ENCODE peak calls at places on chromosomes 1 and 21, in four cellular contexts. C is GM12892, K is heart left ventricle, N is right lobe of liver. P is an unnamed sample.

GRCh38 chr1:22189619-22190018 is 46.7 kb upstream of the WNT4 start:
- DNase-seq in C (no peak), K (no peak), N (no peak), P (no peak)

GRCh38 chr1:183339556-183340167 is 78.5 kb downstream of the NMNAT2 start:
- DNase-seq in C (no peak), K (no peak), N (no peak), P (no peak)

GRCh38 chr21:25997788-25998611 is 172.6 kb downstream of the APP start:
- DNase-seq in C (no peak), K (no peak), N (peak), P (no peak)

GRCh38 chr1:115056395-115056798 is 26.8 kb downstream of the TSHB start:
- DNase-seq in C (no peak), K (no peak), N (no peak), P (no peak)

GRCh38 chr1:17209446-17209845 is 4.5 kb downstream of the PADI1 start:
- DNase-seq in C (no peak), K (no peak), N (no peak), P (no peak)

GRCh38 chr1:162740755-162741154 is 49.7 kb upstream of the HSD17B7 start:
- DNase-seq in C (no peak), K (peak), N (peak), P (no peak)

GRCh38 chr1:28895896-28896608 is 18.3 kb upstream of the EPB41 start:
- DNase-seq in C (no peak), K (no peak), N (no peak), P (no peak)

GRCh38 chr1:46131093-46131492 is 1.3 kb downstream of the PIK3R3 start:
- DNase-seq in C (no peak), K (no peak), N (no peak), P (no peak)

GRCh38 chr1:175735144-175735543 is 8.3 kb downstream of the TNR start:
- DNase-seq in C (no peak), K (no peak), N (peak), P (no peak)

GRCh38 chr1:150268342-150268705 is 492 bp downstream of the APH1A start:
- DNase-seq in C (peak), K (no peak), N (peak), P (no peak)

GRCh38 chr1:236320671-236321070 is 38.9 kb upstream of the ERO1B start:
- DNase-seq in C (no peak), K (no peak), N (no peak), P (no peak)

GRCh38 chr1:966135-966602 is at the start of gene PLEKHN1:
- DNase-seq in C (no peak), K (peak), N (peak), P (no peak)

GRCh38 chr1:3170566-3171453 is 101.8 kb downstream of the PRDM16 start:
- DNase-seq in C (no peak), K (peak), N (peak), P (peak)
- TF ChIP-seq POLR2A in C (no peak), K (no peak), N (no peak), P (no peak)

GRCh38 chr1:244447552-244447951 is 4.2 kb downstream of the ADSS2 start:
- DNase-seq in C (no peak), K (no peak), N (no peak), P (no peak)

GRCh38 chr1:244444854-244445253 is 6.9 kb downstream of the ADSS2 start:
- DNase-seq in C (no peak), K (no peak), N (no peak), P (no peak)

GRCh38 chr1:244447024-244447423 is 4.7 kb downstream of the ADSS2 start:
- DNase-seq in C (no peak), K (no peak), N (no peak), P (no peak)

GRCh38 chr1:244442850-244443249 is 8.9 kb downstream of the ADSS2 start:
- DNase-seq in C (no peak), K (no peak), N (no peak), P (no peak)

GRCh38 chr1:244445320-244446181 is 6.2 kb downstream of the ADSS2 start:
- DNase-seq in C (no peak), K (no peak), N (no peak), P (no peak)
- TF ChIP-seq POLR2A in C (no peak), K (no peak), N (no peak), P (no peak)

DNA sequence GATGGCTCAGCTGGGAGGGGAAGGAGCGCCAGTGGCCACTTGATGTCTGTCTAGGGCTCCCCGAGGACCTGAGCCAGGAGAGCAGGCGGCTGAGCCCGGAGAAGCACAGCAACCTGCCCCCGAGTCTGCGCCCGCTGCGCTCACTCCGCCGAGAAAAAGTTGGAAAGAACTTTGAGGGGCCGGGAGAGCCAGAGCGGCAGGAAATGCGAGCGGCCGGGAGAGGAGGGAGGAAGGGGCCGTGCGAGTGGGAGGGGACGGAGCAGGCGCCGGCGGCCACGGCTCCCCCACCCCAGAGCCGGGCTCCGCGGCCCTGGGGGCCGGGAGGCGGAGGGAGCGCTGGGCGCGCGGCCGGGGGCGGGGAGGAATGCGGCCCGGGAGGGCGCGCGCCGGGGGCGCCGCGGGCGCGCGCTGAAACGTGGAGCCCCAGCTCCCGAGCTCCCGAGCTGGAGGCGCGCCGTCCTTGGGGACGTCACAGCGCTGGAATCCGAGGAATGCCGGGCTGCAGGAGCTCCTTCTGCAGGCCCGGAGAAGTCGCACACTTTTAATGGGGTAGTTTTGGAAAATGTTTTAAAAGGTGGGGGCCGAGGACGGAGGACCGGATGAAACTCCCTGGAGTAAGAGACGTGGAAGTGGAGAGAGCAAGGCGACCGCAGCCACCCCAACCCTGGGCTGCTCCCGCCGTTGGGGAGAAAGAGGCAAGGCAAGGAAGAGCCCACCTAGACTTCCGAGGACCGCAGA is at the start of gene PTPN14:
- DNase-seq in C (peak), K (peak), N (peak), P (peak)
- TF ChIP-seq POLR2A in C (no peak), K (peak), N (peak), P (peak)

GRCh38 chr1:203706444-203706843 is 58.5 kb upstream of the LAX1 start:
- DNase-seq in C (no peak), K (no peak), N (no peak), P (no peak)
- TF ChIP-seq POLR2A in C (no peak), K (no peak), N (no peak), P (no peak)

P was measured in tibial nerve.